ENCODE peak calls at places on chromosomes 12 and 14, in four cellular contexts. G is uterus, C is neural progenitor cell, M is tibial artery. J is an unnamed sample.
A peak's percentile ranks its signal among the peaks of the same experiment; 100 is the strongest.

GRCh38 chr14:52363969-52364368 is 49.9 kb downstream of the PTGER2 start:
- DNase-seq in G (no peak), C (no peak), M (no peak), J (peak; percentile 86)

GRCh38 chr12:124289634-124290600 is 5.0 kb upstream of the RFLNA start:
- DNase-seq in G (no peak), C (no peak), M (no peak), J (peak; percentile 62)

GRCh38 chr12:131010376-131011131 is 56.8 kb downstream of the ADGRD1 start:
- DNase-seq in C (no peak), G (no peak), M (no peak), J (no peak)

GRCh38 chr12:108112815-108113556 is 16.1 kb upstream of the WSCD2 start:
- DNase-seq in C (peak; percentile 63), M (no peak), G (no peak), J (no peak)

GRCh38 chr12:75964150-75964549 is 67.4 kb downstream of the PHLDA1 start:
- DNase-seq in G (no peak), M (peak; percentile 54), C (no peak), J (no peak)

GRCh38 chr12:40144023-40144422 is 38.1 kb upstream of the SLC2A13 start:
- DNase-seq in M (no peak), G (no peak), C (no peak), J (no peak)

GRCh38 chr12:66269757-66270383 is 32.4 kb upstream of the HELB start:
- DNase-seq in C (peak; percentile 78), G (no peak), M (no peak), J (peak; percentile 68)

GRCh38 chr12:9124346-9125031 is 8.8 kb upstream of the A2M start:
- DNase-seq in C (no peak), M (no peak), G (no peak), J (no peak)

GRCh38 chr12:97524812-97525211 is 62.2 kb downstream of the RMST start:
- DNase-seq in G (no peak), C (no peak), M (no peak), J (no peak)

GRCh38 chr12:6817056-6817455 is 4.6 kb upstream of the GPR162 start:
- DNase-seq in G (no peak), C (no peak), M (no peak), J (no peak)

GRCh38 chr14:63895510-63895909 is 42.7 kb downstream of the SYNE2 start:
- DNase-seq in G (no peak), C (no peak), M (no peak), J (no peak)

GRCh38 chr12:97556201-97556824 is 93.7 kb downstream of the RMST start:
- DNase-seq in M (no peak), G (no peak), C (peak; percentile 31), J (peak; percentile 42)

GRCh38 chr12:57776247-57776587 is 3.8 kb downstream of the EEF1AKMT3 start:
- DNase-seq in G (no peak), M (no peak), C (no peak), J (no peak)

GRCh38 chr14:78182722-78183121 is 12.5 kb downstream of the NRXN3 start:
- DNase-seq in G (no peak), M (no peak), C (no peak), J (no peak)

GRCh38 chr12:74598819-74599218 is 61.2 kb downstream of the ATXN7L3B start:
- DNase-seq in G (no peak), M (no peak), C (no peak), J (no peak)

GRCh38 chr12:24708718-24709117 is 240.2 kb downstream of the BCAT1 start:
- DNase-seq in M (no peak), G (no peak), C (no peak), J (no peak)

GRCh38 chr14:79293482-79293881 is 917.8 kb downstream of the DIO2 start:
- DNase-seq in G (peak; percentile 18), C (no peak), M (no peak), J (no peak)

GRCh38 chr12:104452046-104452445 is 4.7 kb upstream of the CHST11 start:
- DNase-seq in M (no peak), C (no peak), G (no peak), J (no peak)

GRCh38 chr12:10873374-10873773 is 10.7 kb downstream of the PRH1 start:
- DNase-seq in M (no peak), G (no peak), C (no peak), J (peak; percentile 17)

GRCh38 chr14:73784065-73784987 is 67.3 kb upstream of the PTGR2 start:
- DNase-seq in G (no peak), M (peak; percentile 51), C (peak; percentile 41), J (peak; percentile 85)

GRCh38 chr12:88142610-88142991 is 494 bp downstream of the TMTC3 start:
- DNase-seq in M (peak; percentile 52), C (peak; percentile 40), G (no peak), J (no peak)

GRCh38 chr14:94364964-94365363 is 23.4 kb downstream of the SERPINA1 start:
- DNase-seq in G (no peak), C (no peak), M (peak; percentile 9), J (no peak)

GRCh38 chr14:90568405-90568804 is 171.6 kb downstream of the CALM1 start:
- DNase-seq in G (no peak), M (no peak), C (no peak), J (peak; percentile 13)

GRCh38 chr14:53626771-53627170 is 329.9 kb downstream of the BMP4 start:
- DNase-seq in G (no peak), C (no peak), M (no peak), J (no peak)

GRCh38 chr14:44149597-44149996 is 357.5 kb downstream of the FSCB start:
- DNase-seq in G (no peak), M (no peak), C (peak; percentile 77), J (no peak)

GRCh38 chr14:98195256-98195655 is 1076.7 kb downstream of the BCL11B start:
- DNase-seq in M (no peak), G (no peak), C (no peak), J (no peak)

GRCh38 chr12:21993438-21993981 is 52.3 kb upstream of the ABCC9 start:
- DNase-seq in M (no peak), G (no peak), C (no peak), J (no peak)

GRCh38 chr12:78562358-78563205 is 302.0 kb upstream of the SYT1 start:
- DNase-seq in M (no peak), G (no peak), C (no peak), J (peak; percentile 19)

GRCh38 chr14:98953544-98954346 is 318.3 kb downstream of the BCL11B start:
- DNase-seq in C (no peak), G (peak; percentile 42), M (peak; percentile 90), J (peak; percentile 86)

GRCh38 chr14:101588286-101588975 is 27.1 kb downstream of the DIO3 start:
- DNase-seq in M (no peak), C (no peak), G (no peak), J (no peak)

GRCh38 chr12:27754795-27755194 is 25.2 kb upstream of the KLHL42 start:
- DNase-seq in G (no peak), C (no peak), M (no peak), J (no peak)

GRCh38 chr14:33943081-33943480 is 7.8 kb downstream of the EGLN3 start:
- DNase-seq in G (no peak), M (no peak), C (no peak), J (no peak)

GRCh38 chr14:23359722-23360447 is 5.1 kb downstream of the EFS start:
- DNase-seq in G (no peak), C (no peak), M (no peak), J (no peak)

GRCh38 chr12:53986686-53987180 is 1.8 kb downstream of the HOXC10 start:
- DNase-seq in M (no peak), C (no peak), G (no peak), J (no peak)

GRCh38 chr12:53985900-53986685 is 1.1 kb downstream of the HOXC10 start:
- DNase-seq in C (no peak), M (no peak), G (no peak), J (peak; percentile 81)

GRCh38 chr12:53984901-53985357 is at the start of gene HOXC10:
- DNase-seq in C (peak; percentile 73), M (peak; percentile 98), G (peak; percentile 95), J (peak; percentile 98)

GRCh38 chr12:53983580-53984572 is 1.1 kb upstream of the HOXC10 start:
- DNase-seq in G (no peak), M (no peak), C (no peak), J (peak; percentile 43)

DNA sequence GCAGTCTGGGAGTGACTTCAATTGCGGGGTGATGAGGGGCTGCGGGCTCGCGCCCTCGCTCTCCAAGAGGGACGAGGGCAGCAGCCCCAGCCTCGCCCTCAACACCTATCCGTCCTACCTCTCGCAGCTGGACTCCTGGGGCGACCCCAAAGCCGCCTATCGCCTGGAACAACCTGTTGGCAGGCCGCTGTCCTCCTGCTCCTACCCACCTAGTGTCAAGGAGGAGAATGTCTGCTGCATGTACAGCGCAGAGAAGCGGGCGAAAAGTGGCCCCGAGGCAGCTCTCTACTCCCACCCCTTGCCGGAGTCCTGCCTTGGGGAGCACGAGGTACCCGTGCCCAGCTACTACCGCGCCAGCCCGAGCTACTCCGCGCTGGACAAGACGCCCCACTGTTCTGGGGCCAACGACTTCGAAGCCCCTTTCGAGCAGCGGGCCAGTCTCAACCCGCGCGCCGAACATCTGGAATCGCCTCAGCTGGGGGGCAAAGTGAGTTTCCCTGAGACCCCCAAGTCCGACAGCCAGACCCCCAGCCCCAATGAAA is 483 bp downstream of the HOXC10 start:
- DNase-seq in G (no peak), C (no peak), M (no peak), J (no peak)
- H3K4me3 ChIP-seq in G (peak overlapping the region; percentile 39), C (no peak overlapping the region), M (peak overlapping the region; percentile 64), J (peak overlapping the region; percentile 98)

DNA sequence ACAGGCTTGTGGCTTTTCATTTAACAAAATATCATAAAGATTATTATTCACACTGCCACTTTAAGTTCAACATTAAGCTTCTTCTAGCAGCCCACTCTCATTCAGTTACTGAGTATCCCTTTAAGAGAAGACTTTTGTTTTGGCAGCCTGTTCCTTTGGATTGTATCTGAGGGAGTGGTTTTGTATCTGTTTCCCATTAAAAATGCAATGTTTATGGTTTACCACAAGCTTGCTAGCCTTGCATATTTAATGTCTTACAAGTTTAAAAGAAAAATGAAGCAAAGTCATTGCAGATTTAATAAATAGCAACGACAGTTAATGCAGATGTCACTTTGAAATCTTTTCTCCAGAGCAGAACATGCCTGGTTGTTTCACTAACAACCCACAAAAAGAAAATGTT is 2.0 kb downstream of the DCN start:
- DNase-seq in G (no peak), C (no peak), M (no peak), J (peak; percentile 95)
- H3K4me3 ChIP-seq in G (peak overlapping the region; percentile 52), C (no peak overlapping the region), M (peak overlapping the region; percentile 37), J (peak overlapping the region; percentile 72)

DNA sequence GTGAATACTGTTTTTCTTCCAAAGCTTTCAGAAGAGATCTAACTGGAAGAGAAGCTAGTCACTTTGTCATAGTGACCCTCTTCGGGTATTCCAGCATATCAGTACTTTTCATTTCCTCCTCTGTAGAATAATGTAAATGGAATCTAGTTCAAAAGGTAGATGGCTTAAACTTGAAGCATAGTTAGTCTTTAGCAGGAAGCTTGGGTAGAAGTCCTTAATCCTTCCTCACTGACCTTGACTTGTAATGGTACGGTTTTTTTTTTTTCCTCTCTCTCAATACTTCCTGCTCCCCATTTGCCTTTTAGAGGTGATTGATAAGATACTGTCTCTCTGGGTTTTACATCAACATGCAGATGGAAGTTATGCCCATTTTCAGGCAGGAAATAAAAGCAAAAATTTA is 1.7 kb downstream of the FBXO34 start:
- DNase-seq in G (no peak), C (no peak), M (no peak), J (no peak)
- H3K4me3 ChIP-seq in G (peak overlapping the region; percentile 82), C (peak overlapping the region; percentile 89), M (peak overlapping the region; percentile 99), J (peak overlapping the region; percentile 98)

GRCh38 chr14:100031506-100032281 is 33.5 kb upstream of the EVL start:
- DNase-seq in C (no peak), G (peak; percentile 37), M (peak; percentile 70), J (peak; percentile 98)
- H3K4me3 ChIP-seq in C (no peak overlapping the region), G (peak overlapping the region; percentile 17), M (peak overlapping the region; percentile 48), J (peak overlapping the region; percentile 63)

J was measured in AG10803.